ENCODE peak calls at places on chromosomes 3 and 15, in six cellular contexts. One of them, this sample, is unnamed.

GRCh38 chr15:45780352-45780751 is 145.5 kb downstream of the SQOR start:
- DNase-seq in Calu3: no peak
- DNase-seq in GM13977: no peak
- DNase-seq in cardiac fibroblast: no peak
- DNase-seq in activated B cell treated with CpG ODN at 0.5 μM for 24 hours: no peak
- DNase-seq in nephron progenitor cell: no peak
- DNase-seq in this sample: no peak

GRCh38 chr15:47794266-47794914 is 77.1 kb downstream of the SEMA6D start:
- DNase-seq in Calu3: no peak
- DNase-seq in GM13977: no peak
- DNase-seq in cardiac fibroblast: no peak
- DNase-seq in activated B cell treated with CpG ODN at 0.5 μM for 24 hours: no peak
- DNase-seq in nephron progenitor cell: no peak
- DNase-seq in this sample: no peak

GRCh38 chr3:4350789-4351163 is 47.6 kb downstream of the SETMAR start:
- DNase-seq in Calu3: peak
- DNase-seq in GM13977: peak
- DNase-seq in cardiac fibroblast: peak
- DNase-seq in activated B cell treated with CpG ODN at 0.5 μM for 24 hours: no peak
- DNase-seq in nephron progenitor cell: peak
- DNase-seq in this sample: peak

GRCh38 chr3:11810276-11810675 is 36.4 kb downstream of the TAMM41 start:
- DNase-seq in Calu3: no peak
- DNase-seq in GM13977: no peak
- DNase-seq in cardiac fibroblast: peak
- DNase-seq in activated B cell treated with CpG ODN at 0.5 μM for 24 hours: no peak
- DNase-seq in nephron progenitor cell: no peak
- DNase-seq in this sample: no peak

GRCh38 chr3:37329465-37329864 is 155.1 kb upstream of the LRRFIP2 start:
- DNase-seq in Calu3: no peak
- DNase-seq in GM13977: no peak
- DNase-seq in cardiac fibroblast: no peak
- DNase-seq in activated B cell treated with CpG ODN at 0.5 μM for 24 hours: no peak
- DNase-seq in nephron progenitor cell: no peak
- DNase-seq in this sample: no peak

GRCh38 chr3:172159376-172159775 is 120.0 kb downstream of the FNDC3B start:
- DNase-seq in Calu3: no peak
- DNase-seq in GM13977: no peak
- DNase-seq in cardiac fibroblast: no peak
- DNase-seq in activated B cell treated with CpG ODN at 0.5 μM for 24 hours: no peak
- DNase-seq in nephron progenitor cell: no peak
- DNase-seq in this sample: no peak

GRCh38 chr3:130601662-130602061 is 84.7 kb downstream of the COL6A6 start:
- DNase-seq in Calu3: no peak
- DNase-seq in GM13977: no peak
- DNase-seq in cardiac fibroblast: no peak
- DNase-seq in activated B cell treated with CpG ODN at 0.5 μM for 24 hours: no peak
- DNase-seq in nephron progenitor cell: no peak
- DNase-seq in this sample: no peak

GRCh38 chr3:51953445-51953844 is 1.7 kb upstream of the GPR62 start:
- DNase-seq in Calu3: no peak
- DNase-seq in GM13977: no peak
- DNase-seq in cardiac fibroblast: peak
- DNase-seq in activated B cell treated with CpG ODN at 0.5 μM for 24 hours: no peak
- DNase-seq in nephron progenitor cell: no peak
- DNase-seq in this sample: no peak

GRCh38 chr3:60675424-60675823 is 575.8 kb downstream of the FHIT start:
- DNase-seq in Calu3: no peak
- DNase-seq in GM13977: no peak
- DNase-seq in cardiac fibroblast: no peak
- DNase-seq in activated B cell treated with CpG ODN at 0.5 μM for 24 hours: no peak
- DNase-seq in nephron progenitor cell: no peak
- DNase-seq in this sample: no peak

GRCh38 chr15:69380100-69380725 is 33.9 kb upstream of the KIF23 start:
- DNase-seq in Calu3: peak
- DNase-seq in GM13977: no peak
- DNase-seq in cardiac fibroblast: peak
- DNase-seq in activated B cell treated with CpG ODN at 0.5 μM for 24 hours: no peak
- DNase-seq in nephron progenitor cell: no peak
- DNase-seq in this sample: no peak

GRCh38 chr15:29631076-29632070 is 190.9 kb downstream of the TJP1 start:
- DNase-seq in Calu3: no peak
- DNase-seq in GM13977: no peak
- DNase-seq in cardiac fibroblast: no peak
- DNase-seq in activated B cell treated with CpG ODN at 0.5 μM for 24 hours: no peak
- DNase-seq in nephron progenitor cell: no peak
- DNase-seq in this sample: no peak

GRCh38 chr3:117480493-117480892 is 770.9 kb downstream of the TUSC7 start:
- DNase-seq in Calu3: no peak
- DNase-seq in GM13977: no peak
- DNase-seq in cardiac fibroblast: no peak
- DNase-seq in activated B cell treated with CpG ODN at 0.5 μM for 24 hours: no peak
- DNase-seq in nephron progenitor cell: no peak
- DNase-seq in this sample: no peak

GRCh38 chr15:87528873-87529272 is 727.7 kb downstream of the NTRK3 start:
- DNase-seq in Calu3: no peak
- DNase-seq in GM13977: no peak
- DNase-seq in cardiac fibroblast: peak
- DNase-seq in activated B cell treated with CpG ODN at 0.5 μM for 24 hours: no peak
- DNase-seq in nephron progenitor cell: no peak
- DNase-seq in this sample: no peak

GRCh38 chr3:143314291-143315093 is 194.9 kb downstream of the CHST2 start:
- DNase-seq in Calu3: no peak
- DNase-seq in GM13977: no peak
- DNase-seq in cardiac fibroblast: no peak
- DNase-seq in activated B cell treated with CpG ODN at 0.5 μM for 24 hours: no peak
- DNase-seq in nephron progenitor cell: no peak
- DNase-seq in this sample: no peak

GRCh38 chr3:159914421-159914820 is 74.2 kb upstream of the IL12A start:
- DNase-seq in Calu3: no peak
- DNase-seq in GM13977: no peak
- DNase-seq in cardiac fibroblast: peak
- DNase-seq in activated B cell treated with CpG ODN at 0.5 μM for 24 hours: no peak
- DNase-seq in nephron progenitor cell: no peak
- DNase-seq in this sample: no peak

GRCh38 chr3:169250000-169250399 is 413.5 kb downstream of the MECOM start:
- DNase-seq in Calu3: no peak
- DNase-seq in GM13977: no peak
- DNase-seq in cardiac fibroblast: no peak
- DNase-seq in activated B cell treated with CpG ODN at 0.5 μM for 24 hours: no peak
- DNase-seq in nephron progenitor cell: peak
- DNase-seq in this sample: no peak

GRCh38 chr3:172259191-172259590 is 189.1 kb downstream of the GHSR start:
- DNase-seq in Calu3: no peak
- DNase-seq in GM13977: no peak
- DNase-seq in cardiac fibroblast: peak
- DNase-seq in activated B cell treated with CpG ODN at 0.5 μM for 24 hours: no peak
- DNase-seq in nephron progenitor cell: no peak
- DNase-seq in this sample: no peak

GRCh38 chr3:116966649-116967048 is 257.1 kb downstream of the TUSC7 start:
- DNase-seq in Calu3: no peak
- DNase-seq in GM13977: no peak
- DNase-seq in cardiac fibroblast: no peak
- DNase-seq in activated B cell treated with CpG ODN at 0.5 μM for 24 hours: no peak
- DNase-seq in nephron progenitor cell: no peak
- DNase-seq in this sample: no peak

GRCh38 chr3:95705786-95706418 is 1108.5 kb upstream of the EPHA6 start:
- DNase-seq in Calu3: no peak
- DNase-seq in GM13977: no peak
- DNase-seq in cardiac fibroblast: no peak
- DNase-seq in activated B cell treated with CpG ODN at 0.5 μM for 24 hours: no peak
- DNase-seq in nephron progenitor cell: no peak
- DNase-seq in this sample: no peak

GRCh38 chr3:80994085-80994665 is 767.3 kb downstream of the GBE1 start:
- DNase-seq in Calu3: no peak
- DNase-seq in GM13977: no peak
- DNase-seq in cardiac fibroblast: no peak
- DNase-seq in activated B cell treated with CpG ODN at 0.5 μM for 24 hours: no peak
- DNase-seq in nephron progenitor cell: no peak
- DNase-seq in this sample: no peak

GRCh38 chr15:67004142-67004541 is 61.3 kb upstream of the SMAD3 start:
- DNase-seq in Calu3: no peak
- DNase-seq in GM13977: peak
- DNase-seq in cardiac fibroblast: no peak
- DNase-seq in activated B cell treated with CpG ODN at 0.5 μM for 24 hours: no peak
- DNase-seq in nephron progenitor cell: no peak
- DNase-seq in this sample: no peak

DNA sequence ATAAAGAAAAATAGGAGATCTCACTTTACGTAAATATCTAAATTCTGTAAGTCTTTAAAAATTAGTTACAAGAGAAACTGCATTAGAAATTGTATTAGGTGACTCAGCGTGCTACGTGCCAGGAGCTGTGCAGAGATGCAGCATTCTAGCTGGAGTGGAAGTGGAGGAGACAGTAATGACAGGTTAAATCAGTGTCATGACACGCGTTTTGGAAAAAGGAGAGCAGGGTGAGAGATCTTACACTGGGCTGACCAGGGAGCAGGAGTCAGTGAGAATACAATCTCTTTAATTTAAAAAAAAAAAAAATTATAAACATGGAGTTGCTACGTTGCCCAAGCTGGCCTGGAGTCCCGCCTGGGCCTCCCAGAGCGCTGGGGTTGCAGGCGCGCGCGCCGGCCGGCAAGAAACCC is 623 bp downstream of the TUBGCP5 start:
- DNase-seq in Calu3: no peak
- DNase-seq in GM13977: no peak
- DNase-seq in cardiac fibroblast: peak
- DNase-seq in activated B cell treated with CpG ODN at 0.5 μM for 24 hours: no peak
- DNase-seq in nephron progenitor cell: no peak
- DNase-seq in this sample: no peak
- TF ChIP-seq CTCF in Calu3: no peak
- TF ChIP-seq CTCF in GM13977: no peak
- TF ChIP-seq CTCF in cardiac fibroblast: no peak
- TF ChIP-seq CTCF in activated B cell treated with CpG ODN at 0.5 μM for 24 hours: no peak
- TF ChIP-seq CTCF in nephron progenitor cell: no peak
- TF ChIP-seq CTCF in this sample: no peak

GRCh38 chr3:94117729-94118128 is 54.9 kb downstream of the NSUN3 start:
- DNase-seq in Calu3: no peak
- DNase-seq in GM13977: no peak
- DNase-seq in cardiac fibroblast: no peak
- DNase-seq in activated B cell treated with CpG ODN at 0.5 μM for 24 hours: no peak
- DNase-seq in nephron progenitor cell: no peak
- DNase-seq in this sample: no peak

GRCh38 chr3:94114667-94115066 is 51.8 kb downstream of the NSUN3 start:
- DNase-seq in Calu3: no peak
- DNase-seq in GM13977: no peak
- DNase-seq in cardiac fibroblast: no peak
- DNase-seq in activated B cell treated with CpG ODN at 0.5 μM for 24 hours: no peak
- DNase-seq in nephron progenitor cell: no peak
- DNase-seq in this sample: no peak

GRCh38 chr3:94118390-94118789 is 55.5 kb downstream of the NSUN3 start:
- DNase-seq in Calu3: no peak
- DNase-seq in GM13977: no peak
- DNase-seq in cardiac fibroblast: no peak
- DNase-seq in activated B cell treated with CpG ODN at 0.5 μM for 24 hours: no peak
- DNase-seq in nephron progenitor cell: no peak
- DNase-seq in this sample: no peak

GRCh38 chr3:94110854-94111253 is 48.0 kb downstream of the NSUN3 start:
- DNase-seq in Calu3: no peak
- DNase-seq in GM13977: no peak
- DNase-seq in cardiac fibroblast: no peak
- DNase-seq in activated B cell treated with CpG ODN at 0.5 μM for 24 hours: no peak
- DNase-seq in nephron progenitor cell: no peak
- DNase-seq in this sample: no peak

DNA sequence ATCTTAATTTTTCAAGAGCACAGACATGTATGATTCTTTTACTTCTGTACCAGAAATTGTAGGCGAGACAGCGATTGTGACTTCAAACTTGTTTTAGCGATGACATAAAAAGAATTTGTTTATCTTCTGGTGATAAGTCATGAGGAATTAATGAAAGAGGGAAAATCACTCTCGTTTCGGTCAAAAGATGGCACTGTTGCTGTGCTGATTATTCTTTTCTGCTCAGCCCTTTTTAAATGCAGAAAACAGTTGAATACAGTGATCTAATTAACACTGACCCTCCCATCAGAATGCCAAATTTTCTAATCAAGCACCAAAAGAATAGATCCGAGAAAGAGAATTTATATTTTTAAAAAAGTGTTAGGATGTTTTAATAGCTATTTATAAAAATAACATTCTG is 52.6 kb downstream of the NSUN3 start:
- DNase-seq in Calu3: no peak
- DNase-seq in GM13977: no peak
- DNase-seq in cardiac fibroblast: peak
- DNase-seq in activated B cell treated with CpG ODN at 0.5 μM for 24 hours: no peak
- DNase-seq in nephron progenitor cell: no peak
- DNase-seq in this sample: no peak
- TF ChIP-seq CTCF in Calu3: no peak
- TF ChIP-seq CTCF in GM13977: peak
- TF ChIP-seq CTCF in cardiac fibroblast: peak
- TF ChIP-seq CTCF in activated B cell treated with CpG ODN at 0.5 μM for 24 hours: no peak
- TF ChIP-seq CTCF in nephron progenitor cell: no peak
- TF ChIP-seq CTCF in this sample: no peak

DNA sequence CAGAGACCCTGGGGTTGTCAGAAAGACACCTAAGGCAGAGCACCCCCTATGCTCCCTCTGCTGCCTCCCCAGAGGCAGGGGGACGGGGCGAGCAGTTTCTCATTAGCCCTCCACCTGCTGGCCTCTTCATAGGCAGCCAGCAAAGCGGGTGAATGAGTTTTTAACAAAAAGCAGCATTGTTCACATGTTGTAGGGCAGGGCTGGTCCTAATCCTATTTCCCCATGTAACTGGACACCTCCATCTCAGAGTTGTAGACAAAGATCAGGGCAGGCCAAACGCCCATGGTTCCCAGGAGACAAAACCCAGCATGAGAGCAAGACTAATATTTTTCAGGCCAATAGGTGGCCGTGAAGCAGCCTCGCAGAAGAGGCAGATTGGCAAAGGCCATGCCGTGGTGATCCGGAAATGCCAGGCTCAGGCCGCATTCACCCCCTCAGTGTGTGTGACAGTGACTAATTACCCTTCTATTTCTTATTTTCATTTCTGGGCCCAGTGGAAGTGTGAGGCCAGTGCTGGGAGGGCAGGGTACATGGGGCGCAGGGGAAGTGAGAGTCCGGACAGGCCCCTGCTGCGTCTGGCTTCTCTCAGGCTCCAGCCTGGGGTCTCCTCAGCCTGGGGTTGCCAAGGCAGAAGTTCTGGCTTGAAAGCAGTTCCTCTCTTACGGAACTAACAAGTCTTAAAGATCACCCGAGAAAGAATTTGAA is 64.7 kb downstream of the BOC start:
- DNase-seq in Calu3: peak
- DNase-seq in GM13977: peak
- DNase-seq in cardiac fibroblast: peak
- DNase-seq in activated B cell treated with CpG ODN at 0.5 μM for 24 hours: peak
- DNase-seq in nephron progenitor cell: peak
- DNase-seq in this sample: no peak
- TF ChIP-seq CTCF in Calu3: peak
- TF ChIP-seq CTCF in GM13977: no peak
- TF ChIP-seq CTCF in cardiac fibroblast: no peak
- TF ChIP-seq CTCF in activated B cell treated with CpG ODN at 0.5 μM for 24 hours: no peak
- TF ChIP-seq CTCF in nephron progenitor cell: no peak
- TF ChIP-seq CTCF in this sample: no peak

DNA sequence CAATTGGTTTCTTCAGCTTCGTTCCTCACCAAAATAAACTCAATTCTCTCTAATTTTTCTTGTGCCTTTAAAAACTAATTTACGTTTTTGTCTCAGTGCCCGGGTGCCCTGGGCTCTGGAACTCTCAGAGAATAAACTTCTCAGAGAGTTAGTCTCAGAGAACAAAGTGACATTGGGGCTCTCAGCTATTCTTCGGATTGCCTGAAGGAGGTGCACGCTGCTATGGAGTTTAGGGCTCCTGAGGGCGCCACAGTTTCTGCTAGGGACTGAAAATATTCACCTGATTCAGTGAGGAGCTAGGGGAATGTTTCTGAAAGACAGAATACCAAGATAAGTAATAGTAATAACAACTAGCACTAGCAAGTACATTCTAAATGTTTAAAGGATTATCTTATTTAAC is 22.7 kb downstream of the ZIC4 start:
- DNase-seq in Calu3: peak
- DNase-seq in GM13977: no peak
- DNase-seq in cardiac fibroblast: no peak
- DNase-seq in activated B cell treated with CpG ODN at 0.5 μM for 24 hours: no peak
- DNase-seq in nephron progenitor cell: no peak
- DNase-seq in this sample: no peak
- TF ChIP-seq CTCF in Calu3: no peak
- TF ChIP-seq CTCF in GM13977: no peak
- TF ChIP-seq CTCF in cardiac fibroblast: no peak
- TF ChIP-seq CTCF in activated B cell treated with CpG ODN at 0.5 μM for 24 hours: no peak
- TF ChIP-seq CTCF in nephron progenitor cell: peak
- TF ChIP-seq CTCF in this sample: no peak